ENCODE peak calls at places on chromosomes 1 and 21, in five cellular contexts. One of them, this sample, is unnamed.

GRCh38 chr1:150109567-150109966 is 40.1 kb upstream of the PLEKHO1 start:
- DNase-seq in K562: no peak
- DNase-seq in SK-N-SH: no peak
- DNase-seq in GM12878: no peak
- DNase-seq in HepG2: no peak
- DNase-seq in this sample: no peak

GRCh38 chr21:45386728-45387371 is 18.1 kb upstream of the COL18A1 start:
- DNase-seq in K562: no peak
- DNase-seq in SK-N-SH: peak
- DNase-seq in GM12878: no peak
- DNase-seq in HepG2: no peak
- DNase-seq in this sample: no peak

GRCh38 chr1:180920193-180920592 is 7.5 kb downstream of the KIAA1614 start:
- DNase-seq in K562: no peak
- DNase-seq in SK-N-SH: no peak
- DNase-seq in GM12878: no peak
- DNase-seq in HepG2: no peak
- DNase-seq in this sample: no peak

GRCh38 chr1:202049129-202049528 is 38.7 kb downstream of the ELF3 start:
- DNase-seq in K562: no peak
- DNase-seq in SK-N-SH: no peak
- DNase-seq in GM12878: no peak
- DNase-seq in HepG2: no peak
- DNase-seq in this sample: no peak

GRCh38 chr21:17693801-17694200 is 81.1 kb upstream of the BTG3 start:
- DNase-seq in K562: no peak
- DNase-seq in SK-N-SH: no peak
- DNase-seq in GM12878: no peak
- DNase-seq in HepG2: no peak
- DNase-seq in this sample: no peak

GRCh38 chr1:7127322-7128050 is 342.2 kb downstream of the CAMTA1 start:
- DNase-seq in K562: no peak
- DNase-seq in SK-N-SH: no peak
- DNase-seq in GM12878: no peak
- DNase-seq in HepG2: no peak
- DNase-seq in this sample: no peak

GRCh38 chr1:33441088-33441745 is 10.3 kb upstream of the PHC2 start:
- DNase-seq in K562: no peak
- DNase-seq in SK-N-SH: no peak
- DNase-seq in GM12878: no peak
- DNase-seq in HepG2: peak
- DNase-seq in this sample: no peak

GRCh38 chr1:29835486-29836273 is 599.4 kb downstream of the PTPRU start:
- DNase-seq in K562: no peak
- DNase-seq in SK-N-SH: no peak
- DNase-seq in GM12878: no peak
- DNase-seq in HepG2: no peak
- DNase-seq in this sample: no peak

GRCh38 chr1:15937146-15937545 is 38.8 kb downstream of the ZBTB17 start:
- DNase-seq in K562: no peak
- DNase-seq in SK-N-SH: no peak
- DNase-seq in GM12878: no peak
- DNase-seq in HepG2: no peak
- DNase-seq in this sample: no peak

GRCh38 chr1:8443558-8444194 is 125.8 kb downstream of the SLC45A1 start:
- DNase-seq in K562: no peak
- DNase-seq in SK-N-SH: no peak
- DNase-seq in GM12878: no peak
- DNase-seq in HepG2: no peak
- DNase-seq in this sample: no peak

GRCh38 chr1:15328785-15329480 is 80.8 kb upstream of the EFHD2 start:
- DNase-seq in K562: peak
- DNase-seq in SK-N-SH: peak
- DNase-seq in GM12878: no peak
- DNase-seq in HepG2: no peak
- DNase-seq in this sample: no peak

GRCh38 chr21:46185717-46186116 is 1.5 kb upstream of the SPATC1L start:
- DNase-seq in K562: peak
- DNase-seq in SK-N-SH: no peak
- DNase-seq in GM12878: no peak
- DNase-seq in HepG2: no peak
- DNase-seq in this sample: no peak

GRCh38 chr1:54017979-54018378 is at the start of gene LDLRAD1:
- DNase-seq in K562: no peak
- DNase-seq in SK-N-SH: no peak
- DNase-seq in GM12878: no peak
- DNase-seq in HepG2: peak
- DNase-seq in this sample: no peak
- TF ChIP-seq GABPA in K562: no peak
- TF ChIP-seq GABPA in SK-N-SH: no peak
- TF ChIP-seq GABPA in GM12878: no peak
- TF ChIP-seq GABPA in HepG2: no peak
- TF ChIP-seq GABPA in this sample: no peak

GRCh38 chr1:68210027-68210426 is 22.3 kb downstream of the WLS start:
- DNase-seq in K562: no peak
- DNase-seq in SK-N-SH: no peak
- DNase-seq in GM12878: no peak
- DNase-seq in HepG2: no peak
- DNase-seq in this sample: no peak
- TF ChIP-seq REST in K562: no peak
- TF ChIP-seq REST in SK-N-SH: no peak
- TF ChIP-seq REST in GM12878: no peak
- TF ChIP-seq REST in HepG2: no peak
- TF ChIP-seq REST in this sample: no peak

GRCh38 chr1:209989525-209989924 is 51.5 kb downstream of the SYT14 start:
- DNase-seq in K562: peak
- DNase-seq in SK-N-SH: peak
- DNase-seq in GM12878: no peak
- DNase-seq in HepG2: no peak
- DNase-seq in this sample: no peak
- TF ChIP-seq GABPA in K562: no peak
- TF ChIP-seq GABPA in SK-N-SH: no peak
- TF ChIP-seq GABPA in GM12878: no peak
- TF ChIP-seq GABPA in HepG2: no peak
- TF ChIP-seq GABPA in this sample: no peak

DNA sequence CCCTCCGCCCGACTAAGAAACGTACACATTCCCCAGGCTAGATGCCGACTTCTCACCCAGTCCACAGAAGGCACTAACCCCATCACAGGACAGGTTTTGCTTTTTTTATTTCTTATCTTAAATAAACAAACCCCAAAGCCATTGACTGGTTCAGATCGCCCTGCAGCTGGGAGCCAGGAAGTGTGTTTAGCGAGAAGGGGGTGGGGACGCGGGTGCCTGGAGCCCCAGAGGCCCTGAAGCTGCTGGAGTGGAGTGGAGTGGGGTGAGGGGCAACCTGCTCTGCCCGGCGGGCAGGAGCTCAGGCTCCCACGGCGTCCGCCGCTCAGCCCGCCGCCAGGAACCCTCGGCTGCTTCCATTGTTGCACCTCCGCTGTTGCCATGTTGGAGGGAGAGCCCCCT is 724 bp downstream of the PIK3C2B start:
- DNase-seq in K562: peak
- DNase-seq in SK-N-SH: peak
- DNase-seq in GM12878: no peak
- DNase-seq in HepG2: peak
- DNase-seq in this sample: peak
- TF ChIP-seq REST in K562: no peak
- TF ChIP-seq REST in SK-N-SH: no peak
- TF ChIP-seq REST in GM12878: no peak
- TF ChIP-seq REST in HepG2: no peak
- TF ChIP-seq REST in this sample: no peak

GRCh38 chr1:167650266-167651160 is 20.5 kb downstream of the RCSD1 start:
- DNase-seq in K562: no peak
- DNase-seq in SK-N-SH: no peak
- DNase-seq in GM12878: no peak
- DNase-seq in HepG2: no peak
- DNase-seq in this sample: peak
- TF ChIP-seq GABPA in K562: no peak
- TF ChIP-seq GABPA in SK-N-SH: no peak
- TF ChIP-seq GABPA in GM12878: no peak
- TF ChIP-seq GABPA in HepG2: no peak
- TF ChIP-seq GABPA in this sample: no peak

GRCh38 chr1:193241132-193241827 is 54.9 kb upstream of the B3GALT2 start:
- DNase-seq in K562: no peak
- DNase-seq in SK-N-SH: no peak
- DNase-seq in GM12878: no peak
- DNase-seq in HepG2: no peak
- DNase-seq in this sample: no peak
- TF ChIP-seq REST in K562: no peak
- TF ChIP-seq REST in SK-N-SH: no peak
- TF ChIP-seq REST in GM12878: no peak
- TF ChIP-seq REST in HepG2: no peak
- TF ChIP-seq REST in this sample: no peak

GRCh38 chr1:173344034-173344743 is 132.9 kb upstream of the PRDX6 start:
- DNase-seq in K562: no peak
- DNase-seq in SK-N-SH: no peak
- DNase-seq in GM12878: no peak
- DNase-seq in HepG2: no peak
- DNase-seq in this sample: no peak

GRCh38 chr1:173342766-173343165 is 134.4 kb upstream of the PRDX6 start:
- DNase-seq in K562: no peak
- DNase-seq in SK-N-SH: no peak
- DNase-seq in GM12878: no peak
- DNase-seq in HepG2: no peak
- DNase-seq in this sample: no peak

GRCh38 chr1:173347276-173347675 is 129.9 kb upstream of the PRDX6 start:
- DNase-seq in K562: no peak
- DNase-seq in SK-N-SH: no peak
- DNase-seq in GM12878: no peak
- DNase-seq in HepG2: no peak
- DNase-seq in this sample: no peak

DNA sequence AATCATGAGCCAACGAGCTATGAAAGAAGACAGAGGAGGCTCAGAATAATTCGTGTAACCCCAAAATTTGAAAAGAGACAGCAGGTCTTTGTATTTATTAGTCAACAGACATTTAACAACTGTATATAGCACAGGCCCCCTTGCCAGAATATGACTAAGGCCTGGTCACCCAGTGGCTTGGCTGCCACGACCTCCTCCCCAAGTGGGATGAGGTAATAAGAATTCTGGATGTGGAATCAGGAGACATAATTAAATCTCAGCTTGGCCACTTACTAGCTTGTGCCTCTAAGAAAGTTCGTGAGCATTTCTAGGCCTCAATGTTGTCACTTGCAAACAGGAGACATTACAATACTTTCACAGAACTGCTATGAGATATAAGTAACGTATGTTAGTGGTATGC is 134.2 kb upstream of the TNFSF4 start:
- DNase-seq in K562: no peak
- DNase-seq in SK-N-SH: no peak
- DNase-seq in GM12878: no peak
- DNase-seq in HepG2: no peak
- DNase-seq in this sample: no peak
- TF ChIP-seq GABPA in K562: no peak
- TF ChIP-seq GABPA in SK-N-SH: no peak
- TF ChIP-seq GABPA in GM12878: no peak
- TF ChIP-seq GABPA in HepG2: no peak
- TF ChIP-seq GABPA in this sample: no peak

DNA sequence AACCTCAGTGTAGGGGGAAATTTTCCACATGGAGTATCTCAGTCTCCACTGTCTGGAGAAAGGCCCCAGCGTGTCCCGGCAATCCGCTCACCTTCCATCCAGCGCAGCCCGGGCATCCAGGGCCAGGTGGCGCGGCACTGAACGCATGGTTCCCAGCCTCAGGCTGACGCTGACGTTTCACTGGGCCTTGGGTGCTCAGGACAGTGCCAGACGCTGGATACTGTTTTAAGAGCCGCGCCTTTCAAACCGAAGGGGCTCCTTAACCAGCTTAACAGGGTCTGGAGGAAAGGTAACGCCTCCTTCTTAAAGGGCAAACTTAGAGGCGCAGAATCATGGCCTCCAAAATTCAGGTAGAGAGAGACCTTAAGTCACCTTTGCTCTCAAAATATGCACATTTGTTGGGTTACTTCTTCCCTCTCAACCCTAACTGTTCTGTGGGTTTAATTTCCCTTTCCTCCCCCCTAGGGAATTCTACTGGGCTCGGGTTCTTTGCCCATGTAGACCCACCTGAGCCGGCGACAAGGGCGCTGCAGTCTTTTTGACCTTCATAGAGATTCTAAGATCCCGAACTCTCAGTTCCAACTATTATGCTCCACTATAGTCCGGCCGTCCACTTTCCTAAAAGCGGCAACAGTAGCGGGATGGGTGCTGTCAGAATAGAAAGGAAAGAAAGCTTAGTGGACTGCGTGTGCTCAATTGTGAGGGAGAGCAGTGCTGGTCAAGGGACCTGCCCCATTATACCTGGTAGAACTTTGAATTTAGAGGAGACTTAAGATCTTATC is 3.5 kb upstream of the LHX9 start:
- DNase-seq in K562: no peak
- DNase-seq in SK-N-SH: peak
- DNase-seq in GM12878: no peak
- DNase-seq in HepG2: no peak
- DNase-seq in this sample: no peak
- TF ChIP-seq REST in K562: no peak
- TF ChIP-seq REST in SK-N-SH: no peak
- TF ChIP-seq REST in GM12878: no peak
- TF ChIP-seq REST in HepG2: no peak
- TF ChIP-seq REST in this sample: no peak

DNA sequence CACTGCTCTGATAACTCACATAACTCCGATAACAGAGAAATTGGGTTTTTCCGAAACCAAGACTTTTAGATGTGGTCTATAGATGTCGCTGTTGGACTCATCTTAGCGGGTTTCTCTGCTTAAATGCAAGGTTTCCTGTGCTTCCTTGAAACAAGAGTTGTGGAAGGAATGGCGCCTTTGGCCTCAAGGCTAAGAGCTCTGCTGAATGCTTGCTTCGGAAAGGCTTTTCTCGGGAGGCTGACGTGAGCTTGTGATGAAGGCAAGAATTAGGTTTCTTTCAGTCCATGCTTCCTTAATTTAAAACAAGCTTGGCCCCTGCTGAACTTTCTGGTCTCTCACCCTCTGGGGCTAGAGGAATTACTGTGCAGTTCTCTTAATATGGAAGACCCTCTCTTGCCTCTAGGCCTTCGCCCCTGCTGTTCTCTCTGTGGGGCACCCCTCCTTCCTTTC is 113.5 kb downstream of the MAP3K21 start:
- DNase-seq in K562: peak
- DNase-seq in SK-N-SH: peak
- DNase-seq in GM12878: peak
- DNase-seq in HepG2: peak
- DNase-seq in this sample: peak
- TF ChIP-seq GABPA in K562: no peak
- TF ChIP-seq GABPA in SK-N-SH: no peak
- TF ChIP-seq GABPA in GM12878: no peak
- TF ChIP-seq GABPA in HepG2: no peak
- TF ChIP-seq GABPA in this sample: no peak